ENCODE peak calls at places on chromosomes 13 and 19, in ten cellular contexts. L is activated CD8-positive, alpha-beta memory T cell treated with anti-CD3 and anti-CD28 coated beads for 24 hours; B is substantia nigra; E is AG08396; R is HFFc6; N is GM03348; G is Caco-2; W is thoracic aorta; C is GM10248; P is cardiac muscle cell. Q is an unnamed sample.
A peak's percentile ranks its signal among the peaks of the same experiment; 100 is the strongest.

GRCh38 chr19:18049390-18049789 is 37.3 kb downstream of the IL12RB1 start:
- DNase-seq in L (no peak), B (peak; percentile 75), E (peak; percentile 55), R (peak; percentile 21), N (peak; percentile 40), G (no peak), W (peak; percentile 82), C (no peak), P (no peak), Q (no peak)

GRCh38 chr13:30791354-30791921 is 56.1 kb downstream of the ALOX5AP start:
- DNase-seq in L (no peak), B (no peak), E (no peak), R (no peak), N (peak; percentile 73), G (no peak), W (no peak), C (no peak), P (no peak), Q (no peak)

GRCh38 chr13:47499358-47500150 is 501.5 kb downstream of the SUCLA2 start:
- DNase-seq in L (no peak), B (no peak), E (peak; percentile 36), R (peak; percentile 86), N (peak; percentile 75), G (no peak), W (no peak), C (no peak), P (no peak), Q (no peak)

GRCh38 chr13:102609696-102610095 is 12.9 kb downstream of the TPP2 start:
- DNase-seq in L (no peak), B (no peak), E (no peak), R (no peak), N (no peak), G (no peak), W (no peak), C (no peak), P (no peak), Q (no peak)

GRCh38 chr19:57907394-57907793 is 9.0 kb downstream of the ZNF417 start:
- DNase-seq in L (no peak), B (no peak), E (no peak), R (no peak), N (no peak), G (no peak), W (no peak), C (no peak), P (no peak), Q (no peak)

GRCh38 chr13:91722267-91722884 is 324.0 kb downstream of the GPC5 start:
- DNase-seq in L (no peak), B (peak; percentile 21), E (no peak), R (peak; percentile 2), N (peak; percentile 29), G (no peak), W (no peak), C (peak; percentile 15), P (peak; percentile 59), Q (no peak)

GRCh38 chr13:111610077-111610476 is 289.6 kb downstream of the TEX29 start:
- DNase-seq in L (no peak), B (no peak), E (no peak), R (no peak), N (no peak), G (no peak), W (no peak), C (no peak), P (no peak), Q (no peak)

GRCh38 chr19:40690050-40690698 is at the start of gene NUMBL:
- DNase-seq in L (no peak), B (no peak), E (no peak), R (no peak), N (peak; percentile 98), G (no peak), W (no peak), C (no peak), P (no peak), Q (no peak)

GRCh38 chr13:21463424-21463823 is 4.3 kb upstream of the ZDHHC20 start:
- DNase-seq in L (no peak), B (peak; percentile 26), E (no peak), R (no peak), N (no peak), G (no peak), W (no peak), C (no peak), P (no peak), Q (no peak)

GRCh38 chr19:17610384-17610783 is 54.9 kb downstream of the COLGALT1 start:
- DNase-seq in L (no peak), B (no peak), E (peak; percentile 70), R (no peak), N (no peak), G (no peak), W (no peak), C (peak; percentile 56), P (no peak), Q (no peak)

GRCh38 chr19:40611096-40611495 is 9.9 kb downstream of the LTBP4 start:
- DNase-seq in L (peak; percentile 62), B (no peak), E (no peak), R (no peak), N (no peak), G (peak; percentile 32), W (no peak), C (no peak), P (no peak), Q (peak; percentile 35)

GRCh38 chr13:41428155-41428554 is 29.2 kb upstream of the RGCC start:
- DNase-seq in L (peak; percentile 77), B (peak; percentile 67), E (no peak), R (no peak), N (peak; percentile 38), G (no peak), W (no peak), C (peak; percentile 24), P (no peak), Q (peak; percentile 4)

GRCh38 chr13:93797463-93797862 is 570.9 kb downstream of the GPC6 start:
- DNase-seq in L (no peak), B (no peak), E (no peak), R (no peak), N (no peak), G (no peak), W (no peak), C (no peak), P (no peak), Q (no peak)

GRCh38 chr13:26707122-26708006 is 53.2 kb downstream of the GPR12 start:
- DNase-seq in L (peak; percentile 68), B (peak; percentile 61), E (peak; percentile 63), R (peak; percentile 43), N (peak; percentile 79), G (peak; percentile 57), W (no peak), C (peak; percentile 52), P (peak; percentile 69), Q (no peak)

GRCh38 chr13:50369646-50370045 is 354.4 kb downstream of the KCNRG start:
- DNase-seq in L (no peak), B (no peak), E (no peak), R (no peak), N (no peak), G (no peak), W (no peak), C (no peak), P (peak; percentile 59), Q (no peak)

GRCh38 chr13:36858285-36858684 is 39.3 kb downstream of the RFXAP start:
- DNase-seq in L (no peak), B (peak; percentile 28), E (peak; percentile 34), R (peak; percentile 58), N (peak; percentile 67), G (no peak), W (no peak), C (peak; percentile 39), P (peak; percentile 80), Q (no peak)

GRCh38 chr19:36245210-36246005 is 30.5 kb downstream of the ZNF146 start:
- DNase-seq in L (no peak), B (peak; percentile 22), E (peak; percentile 65), R (no peak), N (peak; percentile 35), G (no peak), W (no peak), C (no peak), P (no peak), Q (no peak)

GRCh38 chr19:35088514-35088913 is 27.1 kb upstream of the FXYD3 start:
- DNase-seq in L (no peak), B (no peak), E (peak; percentile 91), R (peak; percentile 87), N (peak; percentile 91), G (no peak), W (no peak), C (no peak), P (no peak), Q (no peak)

GRCh38 chr13:43879323-43880181 is at the start of the genes CCDC122 and LACC1:
- DNase-seq in L (peak; percentile 91), B (peak; percentile 79), E (peak; percentile 95), R (peak; percentile 75), N (peak; percentile 94), G (peak; percentile 83), W (peak; percentile 58), C (peak; percentile 87), P (peak; percentile 82), Q (peak; percentile 54)

GRCh38 chr19:10193666-10194499 is 870 bp downstream of the DNMT1 start:
- DNase-seq in L (no peak), B (no peak), E (peak; percentile 62), R (peak; percentile 52), N (peak; percentile 63), G (no peak), W (no peak), C (peak; percentile 39), P (no peak), Q (no peak)